ENCODE peak calls at places on chromosome 1, in eight cellular contexts. W is astrocyte of the cerebellum, R is lower lobe of right lung, P is lower leg skin, Q is heart left ventricle, D is esophagus squamous epithelium, G is tibial nerve, M is upper lobe of right lung. H is an unnamed sample.

GRCh38 chr1:238177960-238178359 is 287.2 kb upstream of the ZP4 start:
- DNase-seq in W (peak), R (no peak), P (no peak), Q (no peak), D (no peak), G (no peak), M (no peak), H (no peak)

GRCh38 chr1:66758247-66758755 is 6.0 kb downstream of the DYNLT5 start:
- DNase-seq in W (no peak), R (no peak), P (no peak), Q (no peak), D (no peak), G (no peak), M (no peak), H (no peak)

GRCh38 chr1:12537294-12537693 is 80.7 kb downstream of the DHRS3 start:
- DNase-seq in W (no peak), R (no peak), P (no peak), Q (no peak), D (no peak), G (no peak), M (no peak), H (no peak)

GRCh38 chr1:63645301-63645700 is 52.1 kb downstream of the PGM1 start:
- DNase-seq in W (no peak), R (no peak), P (no peak), Q (no peak), D (no peak), G (no peak), M (no peak), H (no peak)

GRCh38 chr1:230191079-230191478 is 124.0 kb downstream of the GALNT2 start:
- DNase-seq in W (no peak), R (no peak), P (peak), Q (peak), D (no peak), G (peak), M (no peak), H (no peak)

GRCh38 chr1:72284084-72284397 is 1.7 kb upstream of the NEGR1 start:
- DNase-seq in W (no peak), R (no peak), P (no peak), Q (no peak), D (no peak), G (no peak), M (no peak), H (no peak)

GRCh38 chr1:223479718-223480425 is 86.7 kb downstream of the CCDC185 start:
- DNase-seq in W (no peak), R (peak), P (peak), Q (peak), D (no peak), G (no peak), M (no peak), H (no peak)

GRCh38 chr1:171257207-171258052 is 9.1 kb downstream of the FMO1 start:
- DNase-seq in W (no peak), R (no peak), P (peak), Q (no peak), D (no peak), G (peak), M (no peak), H (no peak)

GRCh38 chr1:245698860-245699259 is 544.1 kb downstream of the KIF26B start:
- DNase-seq in W (no peak), R (no peak), P (no peak), Q (no peak), D (no peak), G (no peak), M (no peak), H (no peak)

GRCh38 chr1:164617607-164618564 is 58.9 kb downstream of the PBX1 start:
- DNase-seq in W (no peak), R (no peak), P (no peak), Q (no peak), D (no peak), G (peak), M (no peak), H (no peak)

GRCh38 chr1:201218409-201218808 is 27.8 kb downstream of the IGFN1 start:
- DNase-seq in W (no peak), R (no peak), P (peak), Q (no peak), D (no peak), G (no peak), M (peak), H (peak)

GRCh38 chr1:236425031-236425663 is 31.1 kb downstream of the EDARADD start:
- DNase-seq in W (no peak), R (no peak), P (peak), Q (no peak), D (no peak), G (no peak), M (no peak), H (peak)

GRCh38 chr1:115107501-115108260 is 18.4 kb upstream of the TSPAN2 start:
- DNase-seq in W (no peak), R (no peak), P (no peak), Q (no peak), D (no peak), G (no peak), M (no peak), H (no peak)

GRCh38 chr1:6185151-6185550 is 5.0 kb upstream of the CHD5 start:
- DNase-seq in W (peak), R (no peak), P (no peak), Q (no peak), D (no peak), G (no peak), M (no peak), H (no peak)

GRCh38 chr1:34199927-34200326 is 23.2 kb downstream of the C1orf94 start:
- DNase-seq in W (peak), R (no peak), P (peak), Q (no peak), D (no peak), G (no peak), M (no peak), H (no peak)

GRCh38 chr1:50978852-50979781 is 9.1 kb downstream of the CDKN2C start:
- DNase-seq in W (no peak), R (no peak), P (no peak), Q (no peak), D (no peak), G (no peak), M (no peak), H (no peak)

GRCh38 chr1:200660719-200661118 is 9.0 kb downstream of the DDX59 start:
- DNase-seq in W (no peak), R (no peak), P (no peak), Q (peak), D (no peak), G (no peak), M (no peak), H (no peak)

GRCh38 chr1:100461222-100461621 is 76.7 kb upstream of the GPR88 start:
- DNase-seq in W (peak), R (no peak), P (no peak), Q (no peak), D (no peak), G (no peak), M (no peak), H (no peak)

GRCh38 chr1:160826546-160826945 is 30.6 kb downstream of the LY9 start:
- DNase-seq in W (no peak), R (no peak), P (no peak), Q (no peak), D (no peak), G (no peak), M (no peak), H (peak)

GRCh38 chr1:86933051-86933450 is 18.6 kb downstream of the HS2ST1 start:
- DNase-seq in W (no peak), R (no peak), P (no peak), Q (no peak), D (no peak), G (no peak), M (no peak), H (no peak)

GRCh38 chr1:246302671-246303317 is 204.3 kb downstream of the SMYD3 start:
- DNase-seq in W (no peak), R (no peak), P (no peak), Q (no peak), D (no peak), G (no peak), M (no peak), H (no peak)

GRCh38 chr1:44250113-44250781 is 37.0 kb downstream of the DMAP1 start:
- DNase-seq in W (no peak), R (no peak), P (no peak), Q (peak), D (no peak), G (no peak), M (no peak), H (no peak)

GRCh38 chr1:61160526-61160925 is 78.2 kb downstream of the NFIA start:
- DNase-seq in W (no peak), R (no peak), P (no peak), Q (no peak), D (no peak), G (no peak), M (no peak), H (no peak)

GRCh38 chr1:12548279-12549105 is 69.5 kb downstream of the DHRS3 start:
- DNase-seq in W (no peak), R (peak), P (no peak), Q (no peak), D (no peak), G (no peak), M (no peak), H (no peak)

GRCh38 chr1:47572731-47573505 is 135.1 kb downstream of the FOXD2 start:
- DNase-seq in W (no peak), R (no peak), P (no peak), Q (no peak), D (no peak), G (no peak), M (no peak), H (no peak)

GRCh38 chr1:197917553-197917812 is 311 bp downstream of the LHX9 start:
- DNase-seq in W (no peak), R (no peak), P (no peak), Q (no peak), D (no peak), G (no peak), M (no peak), H (no peak)

GRCh38 chr1:232547938-232548484 is 81.9 kb downstream of the SIPA1L2 start:
- DNase-seq in W (no peak), R (no peak), P (no peak), Q (no peak), D (no peak), G (no peak), M (no peak), H (no peak)

DNA sequence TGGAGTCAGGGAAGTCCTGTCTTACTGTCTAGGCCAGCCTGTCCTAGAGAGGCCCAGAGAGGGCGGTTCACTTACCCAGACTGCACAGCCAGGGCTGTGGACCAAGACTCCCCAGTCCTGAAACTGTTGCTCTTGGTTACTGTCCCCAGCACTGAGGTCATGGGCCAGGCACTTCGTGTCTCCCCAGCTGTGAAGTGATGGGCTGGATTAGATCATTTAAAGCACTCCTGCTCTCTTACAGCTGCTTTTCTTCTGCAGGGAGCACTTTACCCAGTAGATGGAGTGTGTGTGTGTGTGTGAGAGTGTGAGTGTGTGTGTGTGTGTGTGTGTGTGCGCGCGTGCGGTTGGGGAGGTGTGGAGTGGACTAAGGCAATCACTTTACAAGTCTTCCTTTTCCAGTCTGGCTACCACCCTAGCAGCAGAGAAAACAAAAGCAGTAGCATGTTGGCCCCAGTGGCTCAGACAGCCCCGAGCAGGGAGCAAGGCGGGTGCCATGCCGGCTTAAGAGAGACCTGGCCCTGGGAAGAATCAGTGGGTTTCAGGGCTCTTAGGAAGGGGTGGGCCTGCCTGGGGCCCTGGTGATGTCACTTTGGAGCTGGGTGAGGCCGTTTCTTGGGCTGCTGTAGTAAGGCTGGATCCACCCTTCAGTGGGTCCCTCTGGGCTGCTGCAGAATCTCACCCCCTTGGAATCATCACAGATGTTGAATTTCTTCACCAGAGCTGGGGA is 2.4 kb downstream of the SPSB1 start:
- DNase-seq in W (no peak), R (no peak), P (no peak), Q (peak), D (no peak), G (peak), M (no peak), H (no peak)
- TF ChIP-seq CTCF in W (peak), R (no peak), P (no peak), Q (no peak), D (no peak), G (peak), M (no peak), H (peak)

GRCh38 chr1:169759038-169759437 is 25.2 kb upstream of the SELE start:
- DNase-seq in W (no peak), R (no peak), P (no peak), Q (no peak), D (no peak), G (no peak), M (no peak), H (no peak)

GRCh38 chr1:169750041-169750440 is 16.2 kb upstream of the SELE start:
- DNase-seq in W (no peak), R (no peak), P (no peak), Q (no peak), D (no peak), G (no peak), M (no peak), H (no peak)

DNA sequence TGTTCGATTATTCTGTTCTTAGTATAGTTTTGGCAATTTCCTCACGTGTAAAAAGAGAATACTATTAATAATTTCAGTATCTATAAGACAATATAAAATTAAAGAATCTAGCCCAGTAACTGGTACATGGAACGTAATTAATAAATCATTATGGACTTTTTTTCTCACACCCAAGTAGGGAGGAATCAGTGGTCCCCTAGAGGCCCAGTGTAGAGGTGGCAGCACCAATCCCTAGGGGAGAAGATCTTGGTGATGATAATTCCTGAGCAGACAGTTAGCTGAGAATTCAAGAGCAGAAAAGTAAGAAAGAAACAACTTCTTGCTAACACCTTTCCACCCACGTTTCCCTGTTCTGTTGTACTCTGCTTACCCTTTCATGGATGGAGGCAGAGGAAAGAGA is 19.7 kb upstream of the SELE start:
- DNase-seq in W (no peak), R (no peak), P (no peak), Q (no peak), D (no peak), G (no peak), M (no peak), H (no peak)
- TF ChIP-seq CTCF in W (no peak), R (no peak), P (no peak), Q (no peak), D (no peak), G (no peak), M (no peak), H (no peak)

DNA sequence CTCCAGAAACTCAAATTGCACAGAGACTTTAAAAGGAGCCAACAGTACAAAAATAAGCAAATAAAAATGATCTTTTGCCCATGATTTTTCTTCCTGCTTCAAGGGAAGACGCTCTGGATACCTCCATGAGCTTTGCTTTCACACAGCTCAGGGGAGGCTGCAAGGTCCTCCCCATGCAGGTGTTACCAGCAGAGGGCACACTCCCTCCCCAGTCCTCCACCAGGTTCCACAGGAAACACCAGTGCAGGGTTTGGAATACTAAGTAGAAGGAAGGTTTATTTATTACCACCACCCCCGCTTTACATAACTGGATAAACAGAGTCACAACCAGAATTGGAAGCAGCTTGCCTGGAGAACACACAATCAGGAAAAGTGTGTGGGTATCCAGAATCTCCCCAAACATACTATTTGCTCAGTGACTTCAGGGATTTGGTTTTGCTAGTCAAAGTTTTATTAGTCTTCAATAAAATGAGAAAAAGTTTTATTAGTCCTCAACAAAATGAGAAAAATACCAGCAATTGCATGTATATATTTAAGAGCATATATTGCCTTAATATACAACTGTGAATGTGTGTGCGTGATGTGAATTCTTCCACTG is 37.3 kb downstream of the HSD3B1 start:
- DNase-seq in W (no peak), R (no peak), P (no peak), Q (no peak), D (no peak), G (no peak), M (no peak), H (no peak)
- TF ChIP-seq CTCF in W (peak), R (peak), P (no peak), Q (no peak), D (no peak), G (no peak), M (peak), H (peak)

GRCh38 chr1:226730826-226731225 is 8.3 kb downstream of the ITPKB start:
- DNase-seq in W (no peak), R (no peak), P (no peak), Q (no peak), D (no peak), G (no peak), M (no peak), H (no peak)
- TF ChIP-seq CTCF in W (no peak), R (no peak), P (no peak), Q (no peak), D (no peak), G (no peak), M (no peak), H (no peak)

GRCh38 chr1:19079541-19079940 is 123.1 kb upstream of the IFFO2 start:
- DNase-seq in W (no peak), R (no peak), P (no peak), Q (no peak), D (no peak), G (no peak), M (no peak), H (no peak)
- TF ChIP-seq CTCF in W (no peak), R (no peak), P (no peak), Q (no peak), D (no peak), G (no peak), M (no peak), H (no peak)

DNA sequence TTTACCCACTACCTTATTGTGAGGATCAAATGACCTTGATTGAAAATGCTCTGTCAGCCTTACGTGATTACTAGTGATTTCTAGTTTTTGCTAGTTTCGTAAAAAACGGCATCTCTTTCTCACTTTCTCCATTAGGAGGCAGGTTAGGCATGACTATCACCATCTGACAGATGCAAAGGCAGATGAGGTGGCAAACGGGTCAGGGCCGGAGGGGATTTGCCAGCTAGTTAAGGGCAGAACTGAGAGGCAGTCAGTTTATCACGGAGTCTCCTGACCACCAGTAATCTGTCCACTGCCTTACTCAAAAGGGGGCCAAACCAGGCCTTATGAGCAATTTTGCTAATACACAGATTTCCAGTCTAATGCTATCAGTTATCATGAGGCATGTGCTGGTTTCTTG is 159.3 kb downstream of the TSEN15 start:
- DNase-seq in W (no peak), R (no peak), P (no peak), Q (no peak), D (no peak), G (no peak), M (no peak), H (no peak)
- TF ChIP-seq CTCF in W (no peak), R (no peak), P (no peak), Q (no peak), D (no peak), G (no peak), M (no peak), H (peak)

GRCh38 chr1:13829152-13829769 is 129.3 kb downstream of the PRDM2 start:
- DNase-seq in W (no peak), R (no peak), P (no peak), Q (no peak), D (no peak), G (no peak), M (peak), H (peak)
- TF ChIP-seq CTCF in W (no peak), R (no peak), P (no peak), Q (no peak), D (no peak), G (no peak), M (no peak), H (no peak)

GRCh38 chr1:154352581-154353459 is 27.5 kb downstream of the ATP8B2 start:
- DNase-seq in W (no peak), R (peak), P (peak), Q (peak), D (no peak), G (peak), M (peak), H (peak)
- TF ChIP-seq CTCF in W (no peak), R (no peak), P (no peak), Q (no peak), D (no peak), G (no peak), M (no peak), H (peak)

DNA sequence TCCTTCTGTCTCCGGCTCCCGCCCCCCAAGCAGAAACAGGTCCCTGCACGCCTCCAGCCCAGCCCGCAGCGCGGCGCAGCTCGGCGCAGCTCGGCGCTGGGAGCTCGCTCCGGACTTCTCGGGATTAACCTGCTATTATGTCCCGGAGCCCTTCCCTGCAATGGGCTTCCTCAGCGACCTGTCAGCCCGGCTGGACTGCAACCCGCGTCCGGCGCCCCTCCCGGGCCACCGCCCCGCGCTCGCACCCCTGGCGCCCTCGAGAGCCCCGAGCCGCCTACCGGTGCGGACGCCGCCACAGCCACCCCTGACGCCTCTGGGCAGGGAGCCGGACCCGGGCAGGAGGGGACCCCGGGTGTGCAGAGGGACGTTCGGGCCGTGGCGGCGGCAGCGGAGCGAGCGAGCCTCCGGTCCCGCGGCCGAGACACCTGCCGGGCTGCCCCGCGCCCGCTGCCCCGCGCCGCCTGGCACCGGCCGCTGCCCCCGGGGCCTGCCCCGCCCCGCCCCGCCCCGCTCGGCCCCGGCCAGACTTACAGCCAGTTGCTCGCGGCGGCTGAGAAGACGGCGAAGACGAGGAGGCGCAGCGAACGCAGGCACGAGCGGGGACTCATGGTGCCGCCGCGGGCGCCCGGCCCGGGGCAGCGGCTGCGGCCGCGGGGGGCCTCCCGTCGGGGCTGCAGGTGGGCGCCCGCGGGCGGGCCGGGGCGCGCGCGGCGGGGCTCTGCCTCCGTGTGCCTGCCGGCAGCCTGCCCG is 407 bp downstream of the WNT4 start:
- DNase-seq in W (no peak), R (no peak), P (no peak), Q (no peak), D (no peak), G (no peak), M (no peak), H (no peak)
- TF ChIP-seq CTCF in W (no peak), R (no peak), P (no peak), Q (no peak), D (peak), G (no peak), M (no peak), H (peak)

GRCh38 chr1:84159533-84160240 is 15.6 kb downstream of the PRKACB start:
- DNase-seq in W (no peak), R (no peak), P (no peak), Q (no peak), D (no peak), G (no peak), M (no peak), H (no peak)
- TF ChIP-seq CTCF in W (no peak), R (no peak), P (no peak), Q (no peak), D (no peak), G (no peak), M (no peak), H (no peak)

H was measured in osteocyte.